ENCODE peak calls at places on chromosomes 4 and X, in ten cellular contexts. P is ovary, H is uterus, D is H1, L is esophagus muscularis mucosa, C is heart left ventricle, B is esophagus squamous epithelium, U is body of pancreas, R is tibial nerve, N is A549. K is an unnamed sample.

GRCh38 chr4:43330288-43330687 is 437.8 kb downstream of the GRXCR1 start:
- DNase-seq in U (no peak), H (no peak), B (no peak), C (no peak), N (no peak), R (no peak), L (no peak), P (no peak), D (no peak), K (no peak)

GRCh38 chrX:72128881-72129280 is 2.8 kb downstream of the RTL5 start:
- DNase-seq in D (no peak), H (no peak), C (no peak), L (no peak), N (peak), B (no peak), P (no peak), U (no peak), R (no peak), K (no peak)

GRCh38 chrX:150688911-150689451 is 4.2 kb upstream of the MTMR1 start:
- DNase-seq in H (no peak), L (no peak), R (no peak), B (no peak), C (no peak), N (peak), U (no peak), P (no peak), D (peak), K (no peak)

GRCh38 chrX:1442724-1443367 is 9.9 kb downstream of the ASMTL start:
- DNase-seq in B (no peak), H (no peak), U (no peak), L (peak), D (no peak), C (peak), N (no peak), R (no peak), P (peak), K (peak)

GRCh38 chr4:108359130-108359709 is 190.5 kb upstream of the LEF1 start:
- DNase-seq in C (no peak), B (no peak), R (no peak), U (no peak), L (peak), N (no peak), P (no peak), H (no peak), D (no peak), K (no peak)

GRCh38 chr4:1506956-1507721 is 100.9 kb upstream of the NKX1-1 start:
- DNase-seq in B (no peak), L (no peak), R (peak), U (no peak), N (no peak), C (no peak), P (no peak), D (no peak), H (no peak), K (peak)

GRCh38 chr4:154471032-154471431 is 20.6 kb downstream of the DCHS2 start:
- DNase-seq in H (no peak), U (no peak), D (no peak), R (no peak), L (no peak), N (no peak), C (no peak), P (no peak), B (no peak), K (no peak)

GRCh38 chrX:1720826-1721225 is 106.0 kb downstream of the ASMT start:
- DNase-seq in C (no peak), H (no peak), N (no peak), L (no peak), P (no peak), R (no peak), D (no peak), B (no peak), U (no peak), K (no peak)

GRCh38 chr4:100982345-100982744 is 365.0 kb downstream of the PPP3CA start:
- DNase-seq in C (no peak), H (no peak), R (no peak), B (no peak), N (no peak), P (no peak), U (no peak), D (no peak), L (no peak), K (no peak)

GRCh38 chrX:10859353-10859752 is 239.0 kb upstream of the MID1 start:
- DNase-seq in C (no peak), L (no peak), N (no peak), B (no peak), U (no peak), H (no peak), R (no peak), P (no peak), D (no peak), K (no peak)

GRCh38 chr4:41448935-41449334 is 89.0 kb upstream of the LIMCH1 start:
- DNase-seq in H (peak), R (peak), N (no peak), U (peak), L (no peak), P (peak), C (peak), B (no peak), D (no peak), K (peak)

GRCh38 chrX:87663421-87663820 is 145.8 kb downstream of the KLHL4 start:
- DNase-seq in C (no peak), P (no peak), H (no peak), B (no peak), N (no peak), L (no peak), R (no peak), U (no peak), D (no peak), K (no peak)

GRCh38 chr4:184815046-184815877 is 10.5 kb downstream of the ACSL1 start:
- DNase-seq in U (peak), D (no peak), L (no peak), C (peak), N (peak), B (peak), H (peak), P (peak), R (peak), K (peak)

GRCh38 chr4:115126487-115126886 is 13.1 kb upstream of the NDST4 start:
- DNase-seq in H (no peak), R (no peak), N (no peak), U (no peak), B (no peak), L (no peak), D (no peak), C (no peak), P (no peak), K (no peak)

GRCh38 chrX:130916636-130917422 is 13.8 kb upstream of the ENOX2 start:
- DNase-seq in U (peak), R (no peak), C (peak), L (no peak), D (no peak), P (peak), N (peak), B (no peak), H (peak), K (peak)

GRCh38 chrX:77442728-77443127 is 4.5 kb upstream of the FGF16 start:
- DNase-seq in H (no peak), D (no peak), C (no peak), P (no peak), U (no peak), N (peak), B (no peak), L (no peak), R (no peak), K (peak)

GRCh38 chrX:38768079-38768478 is 33.2 kb upstream of the MID1IP1 start:
- DNase-seq in P (no peak), C (no peak), N (no peak), R (no peak), L (no peak), D (no peak), B (no peak), U (peak), H (no peak), K (no peak)

GRCh38 chrX:8254386-8254785 is 83.3 kb upstream of the VCX2 start:
- DNase-seq in D (no peak), N (no peak), R (no peak), C (no peak), U (no peak), P (no peak), L (no peak), B (no peak), H (no peak), K (no peak)

GRCh38 chrX:10482262-10482661 is 138.1 kb downstream of the MID1 start:
- DNase-seq in L (no peak), B (no peak), U (no peak), P (no peak), R (peak), C (peak), D (no peak), H (no peak), N (no peak), K (no peak)

GRCh38 chr4:142567199-142567598 is 278.9 kb downstream of the INPP4B start:
- DNase-seq in L (no peak), C (no peak), R (no peak), P (no peak), H (no peak), B (no peak), N (peak), D (peak), U (no peak), K (no peak)

GRCh38 chr4:67083496-67083895 is 461.8 kb downstream of the CENPC start:
- DNase-seq in P (no peak), H (no peak), U (no peak), D (no peak), L (no peak), C (no peak), N (no peak), B (no peak), R (no peak), K (no peak)
- H3K27ac ChIP-seq in P (no peak), H (no peak), U (no peak), D (no peak), L (no peak), C (no peak), N (no peak), B (no peak), R (no peak), K (no peak)

GRCh38 chr4:139453371-139454110 is 380 bp upstream of the RAB33B start:
- DNase-seq in R (peak), H (peak), C (peak), P (peak), D (peak), N (peak), U (peak), B (peak), L (peak), K (peak)

GRCh38 chr4:139453041-139453370 is 915 bp upstream of the RAB33B start:
- DNase-seq in N (peak), B (no peak), C (no peak), L (no peak), D (no peak), P (no peak), R (no peak), H (no peak), U (peak), K (no peak)

GRCh38 chr4:139455187-139455586 is 1.3 kb downstream of the RAB33B start:
- DNase-seq in D (no peak), C (no peak), B (no peak), P (no peak), N (no peak), U (no peak), R (no peak), H (no peak), L (no peak), K (no peak)

GRCh38 chr4:139454646-139455045 is 725 bp downstream of the RAB33B start:
- DNase-seq in N (no peak), R (no peak), L (no peak), C (no peak), U (no peak), D (no peak), B (no peak), P (no peak), H (no peak), K (no peak)

GRCh38 chr4:139454111-139454600 is at the start of gene RAB33B:
- DNase-seq in C (no peak), U (no peak), H (no peak), R (peak), B (no peak), P (no peak), N (peak), L (no peak), D (no peak), K (no peak)
- TF ChIP-seq POLR2A in C (peak), U (peak), H (peak), R (peak), B (peak), P (peak), N (no peak), L (peak), D (no peak), K (peak)

GRCh38 chrX:144219035-144219434 is 335.2 kb downstream of the UBE2NL start:
- DNase-seq in L (no peak), N (no peak), D (peak), C (no peak), H (no peak), R (no peak), U (peak), P (no peak), B (no peak), K (no peak)
- TF ChIP-seq CTCF in L (no peak), N (no peak), D (peak), C (no peak), H (no peak), R (no peak), U (peak), P (no peak), B (no peak), K (no peak)

DNA sequence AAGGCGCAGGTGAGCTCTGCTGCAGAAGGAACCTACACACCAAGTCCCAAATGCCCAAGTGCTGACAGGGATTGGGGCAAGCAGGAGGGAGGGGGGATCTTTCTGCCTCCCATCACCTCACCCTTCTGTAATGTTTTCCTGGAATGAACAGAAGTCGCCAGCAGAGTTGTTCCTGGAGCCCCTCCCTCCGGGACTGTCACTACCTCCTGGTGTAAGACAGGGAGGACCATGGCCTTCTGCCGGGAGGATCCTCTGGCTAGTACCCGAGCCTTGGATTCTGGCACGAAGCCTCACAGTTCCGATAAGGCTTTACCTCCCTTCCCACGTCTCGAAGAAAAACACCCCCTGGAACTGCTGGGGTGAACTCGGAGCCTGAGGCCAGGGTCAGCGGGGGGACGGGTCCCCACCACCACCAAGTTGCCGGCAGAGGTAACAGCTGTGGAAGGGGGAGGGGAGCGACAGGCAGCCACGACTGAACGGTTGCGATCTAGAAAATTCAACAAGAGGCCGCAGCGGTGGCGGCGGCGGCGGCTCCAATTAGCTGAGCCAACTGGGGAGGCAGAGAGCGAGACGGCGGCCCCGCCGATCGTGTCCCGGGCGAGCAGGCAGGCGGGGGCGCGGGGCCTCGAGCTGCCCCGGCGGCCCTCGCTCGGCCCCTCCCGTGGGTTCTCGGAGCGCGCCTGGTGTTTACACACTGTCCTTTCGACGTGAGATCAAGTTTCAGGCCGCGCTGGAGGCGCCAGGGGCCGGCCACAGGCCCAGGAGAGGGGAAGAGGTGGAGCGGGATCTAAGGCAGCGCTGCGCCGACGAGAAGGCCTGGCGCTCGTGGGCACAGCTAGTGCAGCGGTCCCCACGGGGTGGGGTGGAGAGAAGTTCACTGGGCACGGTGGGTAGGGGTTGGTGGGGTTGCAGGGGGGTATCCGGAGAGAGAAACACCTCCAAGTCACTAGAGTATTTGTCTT is 53.7 kb upstream of the BCOR start:
- DNase-seq in B (no peak), H (no peak), R (no peak), N (no peak), U (no peak), C (no peak), P (peak), L (no peak), D (no peak), K (no peak)
- H3K27ac ChIP-seq in B (no peak), H (no peak), R (peak), N (no peak), U (no peak), C (no peak), P (peak), L (peak), D (no peak), K (no peak)